ENCODE peak calls at places on chromosome 17, in eight cellular contexts. H is AG08396; U is natural killer cell treated with Interleukin-12 subunit alpha and Interleukin-12 subunit beta and Interleukin-15 and Interleukin-18, amount 100 ng/mL, for 72 hours; T is activated CD4-positive, alpha-beta T cell treated with anti-CD3 and anti-CD28 coated beads for 24 hours; L is HEK293T; X is HS-27A; I is activated naive CD4-positive, alpha-beta T cell; C is PC-9. S is an unnamed sample.

GRCh38 chr17:78435330-78436005 is 57.0 kb downstream of the PGS1 start:
- DNase-seq in L (no peak), C (no peak), I (no peak), X (no peak), T (no peak), H (no peak), U (no peak), S (no peak)

GRCh38 chr17:71511266-71511995 is 609.4 kb upstream of the SOX9 start:
- DNase-seq in U (no peak), X (no peak), I (no peak), T (no peak), C (no peak), H (no peak), L (peak), S (peak)

GRCh38 chr17:68346448-68346847 is 55.2 kb downstream of the ARSG start:
- DNase-seq in I (peak), L (no peak), T (peak), C (no peak), U (peak), H (no peak), X (no peak), S (no peak)

GRCh38 chr17:7183433-7184090 is 4.4 kb upstream of the ASGR1 start:
- DNase-seq in H (no peak), X (no peak), C (no peak), I (no peak), U (no peak), L (no peak), T (no peak), S (no peak)

GRCh38 chr17:38922538-38923291 is 2.7 kb upstream of the LASP1NB start:
- DNase-seq in T (no peak), L (no peak), C (peak), X (no peak), U (no peak), I (no peak), H (peak), S (peak)

GRCh38 chr17:22411185-22411784 is 719.0 kb downstream of the KCNJ18 start:
- DNase-seq in L (no peak), H (no peak), I (no peak), C (no peak), T (no peak), U (no peak), X (no peak), S (no peak)

GRCh38 chr17:6551909-6552768 is 4.2 kb downstream of the PITPNM3 start:
- DNase-seq in U (no peak), T (no peak), I (no peak), X (no peak), L (no peak), C (peak), H (no peak), S (peak)

GRCh38 chr17:44309472-44309871 is 1.1 kb downstream of the RUNDC3A start:
- DNase-seq in X (no peak), I (no peak), H (no peak), T (no peak), U (no peak), L (no peak), C (no peak), S (no peak)

GRCh38 chr17:67520282-67520906 is 143.3 kb downstream of the PITPNC1 start:
- DNase-seq in C (no peak), L (no peak), U (no peak), H (peak), T (no peak), I (no peak), X (no peak), S (no peak)

GRCh38 chr17:40490289-40490853 is 11.1 kb downstream of the TNS4 start:
- DNase-seq in I (no peak), L (no peak), X (no peak), T (no peak), C (peak), H (peak), U (no peak), S (peak)

GRCh38 chr17:5545051-5545987 is 39.0 kb downstream of the NLRP1 start:
- DNase-seq in T (no peak), I (no peak), L (peak), X (no peak), C (no peak), U (no peak), H (no peak), S (no peak)

GRCh38 chr17:5540321-5540720 is 44.0 kb downstream of the NLRP1 start:
- DNase-seq in T (no peak), U (no peak), L (no peak), H (no peak), X (no peak), C (no peak), I (no peak), S (no peak)

GRCh38 chr17:83176956-83177583 is 97.7 kb downstream of the METRNL start:
- DNase-seq in L (no peak), T (no peak), C (no peak), I (no peak), X (no peak), U (peak), H (no peak), S (no peak)

GRCh38 chr17:1090454-1091189 is 89.2 kb downstream of the ABR start:
- DNase-seq in X (no peak), T (no peak), H (no peak), U (no peak), I (no peak), C (no peak), L (no peak), S (no peak)

GRCh38 chr17:15503731-15504130 is 36.3 kb upstream of the CDRT4 start:
- DNase-seq in T (no peak), U (no peak), C (no peak), I (no peak), X (no peak), H (no peak), L (no peak), S (no peak)

GRCh38 chr17:1820518-1821252 is 9.0 kb downstream of the SMYD4 start:
- DNase-seq in I (no peak), L (no peak), U (no peak), X (no peak), H (no peak), C (no peak), T (no peak), S (no peak)

GRCh38 chr17:10743316-10744009 is 13.6 kb upstream of the TMEM220 start:
- DNase-seq in L (no peak), U (no peak), X (no peak), C (no peak), H (peak), T (no peak), I (no peak), S (no peak)

GRCh38 chr17:17495448-17496188 is 577 bp downstream of the RASD1 start:
- DNase-seq in C (no peak), U (peak), H (no peak), T (peak), L (no peak), I (no peak), X (no peak), S (no peak)

GRCh38 chr17:61834610-61835009 is 28.7 kb downstream of the BRIP1 start:
- DNase-seq in U (no peak), C (no peak), T (no peak), X (no peak), H (no peak), L (no peak), I (no peak), S (no peak)

GRCh38 chr17:2937331-2938003 is 125.9 kb downstream of the OR1D5 start:
- DNase-seq in U (no peak), H (no peak), I (no peak), L (no peak), T (no peak), X (no peak), C (no peak), S (no peak)

GRCh38 chr17:60947100-60947499 is 269.4 kb downstream of the BCAS3 start:
- DNase-seq in X (no peak), T (no peak), C (no peak), I (no peak), H (peak), L (no peak), U (no peak), S (no peak)

GRCh38 chr17:1170739-1171138 is 9.0 kb downstream of the ABR start:
- DNase-seq in U (no peak), T (no peak), H (no peak), L (peak), C (no peak), I (no peak), X (no peak), S (no peak)

GRCh38 chr17:39199673-39199985 is 454 bp upstream of the RPL19 start:
- DNase-seq in I (no peak), H (no peak), C (no peak), U (no peak), L (no peak), X (no peak), T (no peak), S (peak)

GRCh38 chr17:34547453-34548063 is 31.8 kb upstream of the TMEM132E start:
- DNase-seq in C (no peak), T (no peak), X (no peak), H (no peak), U (no peak), I (no peak), L (no peak), S (no peak)

GRCh38 chr17:8963017-8963416 is 2.5 kb downstream of the PIK3R5 start:
- DNase-seq in I (no peak), C (no peak), L (no peak), T (no peak), H (no peak), X (no peak), U (no peak), S (no peak)

GRCh38 chr17:67165201-67165600 is 79.8 kb downstream of the HELZ start:
- DNase-seq in U (no peak), L (no peak), I (no peak), H (no peak), T (no peak), X (no peak), C (no peak), S (no peak)

GRCh38 chr17:704111-704864 is 10.4 kb downstream of the VPS53 start:
- DNase-seq in C (no peak), U (no peak), X (no peak), L (no peak), I (no peak), T (no peak), H (no peak), S (no peak)

GRCh38 chr17:15185625-15185991 is 79.5 kb downstream of the PMP22 start:
- DNase-seq in I (no peak), T (no peak), X (no peak), L (no peak), C (no peak), U (no peak), H (peak), S (no peak)

GRCh38 chr17:57228921-57229320 is 27.4 kb upstream of the MSI2 start:
- DNase-seq in C (no peak), T (no peak), X (no peak), U (no peak), L (no peak), I (no peak), H (no peak), S (no peak)

GRCh38 chr17:73900516-73900915 is 256.3 kb upstream of the SDK2 start:
- DNase-seq in L (no peak), H (no peak), X (no peak), C (no peak), I (no peak), U (no peak), T (no peak), S (no peak)

GRCh38 chr17:71966055-71966454 is 154.8 kb upstream of the SOX9 start:
- DNase-seq in I (no peak), L (no peak), H (no peak), C (no peak), T (no peak), U (no peak), X (no peak), S (no peak)

GRCh38 chr17:50806141-50806643 is 29.2 kb upstream of the WFIKKN2 start:
- DNase-seq in L (no peak), X (no peak), I (no peak), H (no peak), C (no peak), U (peak), T (no peak), S (peak)

GRCh38 chr17:78159575-78160158 is 8.7 kb upstream of the SYNGR2 start:
- DNase-seq in H (peak), U (no peak), T (no peak), C (no peak), L (no peak), I (no peak), X (no peak), S (no peak)

GRCh38 chr17:18990331-18990730 is 14.2 kb downstream of the FAM83G start:
- DNase-seq in L (no peak), H (no peak), C (no peak), X (no peak), I (no peak), U (no peak), T (no peak), S (peak)

GRCh38 chr17:42803074-42803883 is 4.6 kb downstream of the CNTD1 start:
- DNase-seq in I (no peak), X (no peak), C (no peak), U (no peak), H (no peak), T (no peak), L (no peak), S (no peak)

GRCh38 chr17:16250635-16251034 is 33.6 kb downstream of the PIGL start:
- DNase-seq in T (no peak), I (no peak), U (no peak), X (no peak), L (no peak), C (no peak), H (peak), S (no peak)

GRCh38 chr17:77531002-77531401 is 390.2 kb downstream of the SEC14L1 start:
- DNase-seq in H (no peak), L (no peak), C (no peak), I (no peak), U (no peak), X (no peak), T (no peak), S (no peak)

GRCh38 chr17:63431939-63432804 is 13.9 kb downstream of the CYB561 start:
- DNase-seq in U (no peak), T (no peak), H (no peak), I (no peak), L (peak), C (no peak), X (no peak), S (no peak)

S was measured in NCI-H1694.